ENCODE peak calls at places on chromosomes 16 and 17, in eight cellular contexts. V, X, L, D, B, Z, Y and O are unnamed samples.

GRCh38 chr16:22685162-22685830 is 128.7 kb upstream of the HS3ST2 start:
- DNase-seq in V (no peak), X (peak), L (no peak), D (no peak), B (no peak), Z (peak), Y (no peak), O (no peak)

GRCh38 chr17:39935896-39936295 is 8.4 kb downstream of the LRRC3C start:
- DNase-seq in V (no peak), X (peak), L (no peak), D (no peak), B (no peak), Z (no peak), Y (no peak), O (no peak)

GRCh38 chr17:43548689-43549379 is 2.7 kb upstream of the ETV4 start:
- DNase-seq in V (no peak), X (no peak), L (no peak), D (no peak), B (no peak), Z (no peak), Y (no peak), O (no peak)

GRCh38 chr16:82506734-82507133 is 120.0 kb upstream of the CDH13 start:
- DNase-seq in V (no peak), X (peak), L (no peak), D (no peak), B (no peak), Z (peak), Y (no peak), O (no peak)

GRCh38 chr17:8124350-8125195 is 667 bp upstream of the HES7 start:
- DNase-seq in V (no peak), X (peak), L (no peak), D (no peak), B (no peak), Z (no peak), Y (no peak), O (no peak)

GRCh38 chr17:81683208-81683583 is 401 bp downstream of the ARL16 start:
- DNase-seq in V (no peak), X (no peak), L (no peak), D (peak), B (no peak), Z (no peak), Y (no peak), O (no peak)

GRCh38 chr17:164536-165235 is 16.8 kb downstream of the DOC2B start:
- DNase-seq in V (no peak), X (peak), L (no peak), D (peak), B (peak), Z (no peak), Y (no peak), O (peak)

GRCh38 chr17:41521574-41522261 is 3.0 kb upstream of the KRT15 start:
- DNase-seq in V (no peak), X (peak), L (no peak), D (peak), B (no peak), Z (peak), Y (no peak), O (peak)

GRCh38 chr17:81329279-81329926 is 34.3 kb upstream of the SLC38A10 start:
- DNase-seq in V (no peak), X (peak), L (no peak), D (peak), B (no peak), Z (peak), Y (no peak), O (no peak)

GRCh38 chr17:8955560-8955959 is 9.9 kb downstream of the PIK3R5 start:
- DNase-seq in V (no peak), X (no peak), L (no peak), D (no peak), B (peak), Z (no peak), Y (no peak), O (no peak)

GRCh38 chr17:55496094-55496881 is 15.0 kb downstream of the SMIM36 start:
- DNase-seq in V (no peak), X (peak), L (no peak), D (peak), B (no peak), Z (peak), Y (no peak), O (no peak)

GRCh38 chr16:728131-728889 is 1.4 kb downstream of the HAGHL start:
- DNase-seq in V (peak), X (peak), L (peak), D (peak), B (no peak), Z (peak), Y (peak), O (no peak)

GRCh38 chr17:12726131-12726530 is 60.4 kb downstream of the MYOCD start:
- DNase-seq in V (no peak), X (no peak), L (no peak), D (no peak), B (no peak), Z (no peak), Y (no peak), O (no peak)

GRCh38 chr16:88558457-88559442 is 11.5 kb upstream of the ZC3H18 start:
- DNase-seq in V (no peak), X (peak), L (no peak), D (peak), B (no peak), Z (peak), Y (peak), O (no peak)

GRCh38 chr16:5791011-5791410 is 693.4 kb upstream of the EEF2KMT start:
- DNase-seq in V (no peak), X (no peak), L (no peak), D (no peak), B (no peak), Z (no peak), Y (no peak), O (no peak)

GRCh38 chr16:57516176-57516725 is 20.1 kb downstream of the CCDC102A start:
- DNase-seq in V (no peak), X (no peak), L (no peak), D (no peak), B (no peak), Z (no peak), Y (no peak), O (no peak)

GRCh38 chr17:8459109-8459508 is 23.4 kb downstream of the NDEL1 start:
- DNase-seq in V (no peak), X (no peak), L (no peak), D (peak), B (no peak), Z (no peak), Y (peak), O (no peak)